ENCODE peak calls at places on chromosomes 6 and 20, in seven cellular contexts. B is PC-3, X is hepatocyte, N is HCT116, J is GM23338, U is neural progenitor cell, P is GM23248. I is an unnamed sample.

GRCh38 chr20:20184149-20184548 is 131.8 kb downstream of the CFAP61 start:
- DNase-seq in N (no peak), P (peak), X (no peak), B (no peak), U (no peak), J (peak), I (peak)

GRCh38 chr20:56630086-56630493 is 984 bp downstream of the TFAP2C start:
- DNase-seq in J (peak), B (peak), P (peak), U (peak), X (peak), N (peak), I (peak)

GRCh38 chr6:129929433-129929832 is 68.3 kb upstream of the TMEM244 start:
- DNase-seq in X (peak), N (no peak), U (no peak), B (peak), P (peak), J (no peak), I (no peak)

GRCh38 chr6:44132476-44132875 is 5.1 kb downstream of the TMEM63B start:
- DNase-seq in U (no peak), J (no peak), P (no peak), X (no peak), B (no peak), N (no peak), I (no peak)

GRCh38 chr20:25165128-25165527 is 30.4 kb upstream of the ENTPD6 start:
- DNase-seq in X (no peak), N (no peak), P (no peak), B (no peak), U (no peak), J (no peak), I (no peak)

GRCh38 chr20:7971536-7972285 is 31.5 kb upstream of the HAO1 start:
- DNase-seq in B (no peak), N (no peak), J (no peak), X (no peak), P (peak), U (no peak), I (no peak)

GRCh38 chr20:7015257-7015656 is 247.8 kb downstream of the BMP2 start:
- DNase-seq in P (no peak), B (no peak), J (no peak), N (no peak), U (no peak), X (no peak), I (no peak)

GRCh38 chr6:163408352-163408991 is 6.0 kb upstream of the QKI start:
- DNase-seq in P (no peak), U (no peak), N (no peak), J (no peak), X (peak), B (no peak), I (no peak)

GRCh38 chr6:105886066-105886811 is 199.9 kb upstream of the PRDM1 start:
- DNase-seq in P (peak), N (no peak), J (no peak), B (no peak), U (no peak), X (no peak), I (no peak)

GRCh38 chr20:9061434-9061833 is 7.5 kb upstream of the PLCB4 start:
- DNase-seq in J (no peak), N (no peak), B (no peak), X (no peak), P (no peak), U (no peak), I (no peak)

GRCh38 chr20:32972181-32973076 is 31.8 kb downstream of the SUN5 start:
- DNase-seq in X (no peak), B (no peak), U (no peak), N (no peak), P (no peak), J (peak), I (peak)

DNA sequence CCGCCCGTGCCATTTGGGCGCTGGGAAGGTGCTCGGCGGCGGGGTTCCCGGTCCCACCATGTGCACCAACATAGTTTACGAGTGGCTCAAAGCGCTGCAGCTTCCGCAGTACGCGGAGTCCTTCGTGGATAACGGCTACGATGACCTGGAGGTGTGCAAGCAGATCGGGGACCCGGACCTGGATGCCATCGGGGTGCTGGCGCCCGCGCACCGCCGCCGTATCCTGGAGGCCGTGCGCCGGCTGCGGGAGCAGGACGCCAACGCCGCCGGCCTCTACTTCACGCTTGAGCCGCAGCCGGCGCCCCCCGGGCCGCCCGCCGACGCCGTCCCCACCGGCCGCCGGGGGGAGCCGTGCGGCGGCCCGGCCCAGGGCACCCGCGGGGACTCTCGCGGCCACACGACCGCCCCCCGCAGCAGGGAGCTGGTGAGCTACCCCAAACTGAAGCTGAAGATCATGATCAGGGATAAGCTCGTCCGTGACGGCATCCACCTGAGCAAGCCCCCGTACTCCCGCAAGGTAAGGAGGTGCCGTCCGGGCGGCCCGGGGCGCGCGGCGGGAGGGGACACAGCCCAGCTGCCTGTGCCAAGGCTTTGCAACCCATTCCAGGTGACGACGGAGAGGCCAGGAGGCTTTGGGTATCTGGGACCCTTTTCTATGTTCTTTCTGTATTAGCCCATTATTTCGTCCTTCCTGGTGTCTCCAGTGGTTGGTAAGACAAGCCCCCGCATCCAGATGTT is 550 bp downstream of the SAMD5 start:
- DNase-seq in X (peak), B (no peak), N (no peak), U (peak), J (peak), P (no peak), I (no peak)
- TF ChIP-seq EZH2 in X (no peak), B (no peak), N (no peak), U (peak), J (peak), P (no peak), I (no peak)

DNA sequence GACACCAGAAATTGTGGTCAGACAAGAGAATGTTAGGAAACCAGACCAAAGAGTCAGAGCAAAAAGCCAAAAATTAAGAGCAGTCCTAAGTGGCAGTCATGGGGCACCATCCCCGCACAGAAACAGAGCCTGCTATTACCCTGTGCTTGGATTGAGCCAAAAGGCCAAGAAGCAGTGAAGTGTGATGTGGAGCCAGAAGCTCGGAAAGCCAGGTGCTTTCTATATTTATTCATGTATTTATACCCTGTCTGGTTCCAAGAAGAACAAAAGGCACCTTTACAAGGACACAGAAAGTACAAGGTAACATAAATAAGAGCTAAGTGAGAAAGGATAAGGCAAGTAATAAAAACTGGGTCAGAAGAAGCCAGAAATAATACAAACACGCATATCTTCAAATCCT is 336.2 kb upstream of the CNR1 start:
- DNase-seq in B (no peak), X (no peak), U (no peak), N (no peak), P (no peak), J (no peak), I (no peak)
- H3K27ac ChIP-seq in B (no peak), X (peak), U (no peak), N (no peak), P (no peak), J (no peak), I (no peak)

GRCh38 chr6:17869753-17870050 is 117.7 kb downstream of the KIF13A start:
- DNase-seq in B (no peak), P (no peak), U (no peak), J (no peak), N (no peak), X (no peak), I (no peak)

GRCh38 chr6:17871836-17872235 is 115.6 kb downstream of the KIF13A start:
- DNase-seq in P (peak), U (no peak), X (no peak), J (no peak), B (no peak), N (no peak), I (no peak)

GRCh38 chr6:17871169-17871479 is 116.3 kb downstream of the KIF13A start:
- DNase-seq in P (no peak), U (no peak), B (no peak), J (no peak), N (no peak), X (no peak), I (no peak)

GRCh38 chr6:17869010-17869752 is 118.3 kb downstream of the KIF13A start:
- DNase-seq in J (no peak), N (no peak), U (no peak), B (peak), P (peak), X (no peak), I (no peak)

GRCh38 chr6:17870302-17871168 is 116.9 kb downstream of the KIF13A start:
- DNase-seq in B (no peak), N (no peak), J (no peak), X (no peak), P (peak), U (no peak), I (no peak)
- TF ChIP-seq EZH2phosphoT487 in B (no peak), N (no peak), J (no peak), X (no peak), P (no peak), U (no peak), I (no peak)

DNA sequence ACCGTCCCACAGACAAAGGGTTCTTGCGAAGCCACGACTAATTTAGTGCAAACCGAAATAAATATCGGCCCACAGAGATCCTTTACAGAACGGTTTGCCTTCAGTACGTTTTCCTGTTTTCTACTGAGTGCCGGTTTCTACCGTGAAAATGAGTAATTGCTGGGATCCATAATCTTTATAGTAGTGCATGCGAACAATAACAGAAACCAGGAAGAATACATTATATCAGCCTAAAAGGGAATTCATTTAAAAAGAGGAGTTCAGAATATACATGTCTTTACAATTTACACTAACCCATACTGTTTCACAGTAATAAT is 292 bp upstream of the MTCL3 start:
- DNase-seq in N (no peak), X (no peak), P (no peak), U (no peak), J (no peak), B (no peak), I (no peak)
- TF ChIP-seq EZH2 in N (no peak), X (no peak), P (no peak), U (no peak), J (no peak), B (no peak), I (no peak)

DNA sequence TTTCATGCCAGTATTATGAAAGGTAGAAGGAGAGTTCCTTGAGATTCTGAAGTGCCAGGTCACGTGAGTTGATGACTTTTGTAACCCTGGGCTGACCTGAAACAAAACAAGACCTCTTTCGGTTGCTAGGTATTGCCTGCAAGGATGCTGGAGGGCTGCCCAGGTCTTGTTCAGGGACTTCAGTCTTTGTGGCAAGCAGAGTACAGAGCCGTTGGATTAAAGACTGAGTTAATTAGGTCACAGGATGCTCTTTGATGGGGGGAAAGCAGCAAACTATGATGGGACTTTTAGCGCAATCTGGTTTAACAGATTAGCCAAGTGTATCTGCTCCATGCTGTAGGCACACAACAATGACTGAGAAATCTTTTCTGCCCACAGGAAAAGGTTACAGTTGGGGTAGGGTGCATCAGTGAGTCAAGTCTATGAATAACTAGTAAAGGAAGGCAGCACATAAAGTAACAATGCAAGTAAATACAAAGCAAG is 12.8 kb upstream of the ELOVL5 start:
- DNase-seq in B (peak), U (peak), X (no peak), J (no peak), P (peak), N (no peak), I (no peak)
- H3K27ac ChIP-seq in B (peak), U (no peak), X (no peak), J (no peak), P (peak), N (no peak), I (peak)

GRCh38 chr6:138349891-138350290 is 27.8 kb upstream of the SMIM28 start:
- DNase-seq in N (no peak), U (no peak), B (no peak), X (no peak), P (peak), J (no peak), I (no peak)

GRCh38 chr6:138347840-138348239 is 29.9 kb upstream of the SMIM28 start:
- DNase-seq in P (no peak), X (no peak), B (no peak), J (peak), N (no peak), U (no peak), I (no peak)

GRCh38 chr6:138341176-138341575 is 36.5 kb upstream of the SMIM28 start:
- DNase-seq in P (no peak), B (no peak), J (no peak), N (no peak), U (no peak), X (no peak), I (no peak)

GRCh38 chr6:138343112-138343511 is 34.6 kb upstream of the SMIM28 start:
- DNase-seq in X (no peak), B (no peak), N (no peak), U (no peak), P (no peak), J (no peak), I (no peak)

GRCh38 chr6:138346302-138347195 is 31.2 kb upstream of the SMIM28 start:
- DNase-seq in X (no peak), U (no peak), B (no peak), P (peak), N (no peak), J (peak), I (peak)
- TF ChIP-seq EZH2phosphoT487 in X (no peak), U (no peak), B (no peak), P (no peak), N (no peak), J (no peak), I (no peak)

DNA sequence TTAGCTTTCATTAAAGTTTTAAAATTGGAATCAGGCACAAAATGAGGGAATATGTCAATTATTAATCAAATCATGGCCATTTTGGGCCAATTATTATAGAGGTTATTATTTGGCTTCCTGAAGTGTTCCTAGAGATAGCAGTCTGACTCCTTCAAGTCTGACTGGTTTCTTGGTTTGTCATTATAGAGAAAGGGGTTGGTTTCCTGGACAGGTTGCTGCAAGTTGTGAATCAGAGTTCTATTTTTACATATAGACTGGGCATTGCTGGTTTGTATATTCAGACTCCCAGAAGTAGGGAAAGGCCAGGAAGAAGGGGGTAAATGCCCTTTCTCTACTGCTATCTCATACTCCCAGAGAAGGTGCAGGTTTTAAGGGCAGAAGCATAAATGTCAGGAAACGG is 121.4 kb upstream of the CEP162 start:
- DNase-seq in B (no peak), U (no peak), P (peak), X (no peak), J (no peak), N (no peak), I (no peak)
- TF ChIP-seq EZH2 in B (no peak), U (no peak), P (no peak), X (no peak), J (no peak), N (no peak), I (no peak)

DNA sequence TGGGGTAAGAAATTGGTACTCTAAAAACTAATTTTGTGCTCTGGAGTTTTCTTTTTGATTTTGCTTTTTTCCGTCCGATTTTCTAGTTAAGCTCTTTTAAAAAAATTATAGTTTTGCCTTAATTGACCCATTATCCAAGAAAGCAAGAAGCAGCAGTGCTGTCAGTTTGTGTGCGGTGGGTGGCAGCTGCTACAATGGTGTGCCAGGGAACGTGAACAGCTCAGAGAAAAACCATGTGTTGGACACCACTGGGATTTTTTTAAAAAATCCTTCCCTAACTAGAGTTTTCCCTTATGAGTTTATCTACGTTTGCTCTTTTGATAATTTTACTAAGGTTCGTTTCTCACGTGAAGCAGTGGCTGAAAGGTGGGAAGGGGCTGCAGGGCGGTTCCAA is 8.0 kb downstream of the MAP3K5 start:
- DNase-seq in U (no peak), J (no peak), P (no peak), B (no peak), X (no peak), N (no peak), I (no peak)
- H3K27ac ChIP-seq in U (no peak), J (no peak), P (no peak), B (no peak), X (no peak), N (no peak), I (no peak)

GRCh38 chr20:47137231-47137865 is 219.2 kb downstream of the ZMYND8 start:
- DNase-seq in B (no peak), U (peak), J (no peak), P (peak), N (no peak), X (no peak), I (no peak)
- TF ChIP-seq EZH2phosphoT487 in B (no peak), U (no peak), J (no peak), P (no peak), N (no peak), X (no peak), I (no peak)

GRCh38 chr6:148854992-148855391 is 108.2 kb downstream of the UST start:
- DNase-seq in N (no peak), X (no peak), U (peak), J (peak), B (no peak), P (no peak), I (no peak)
- TF ChIP-seq EZH2 in N (no peak), X (no peak), U (no peak), J (no peak), B (no peak), P (no peak), I (no peak)

I was measured in MM.1S.